ENCODE peak calls at places on chromosomes 16 and 17, in nine cellular contexts. Y, D, O, K, W, N, B, Q and C are unnamed samples.

GRCh38 chr17:75878174-75878998 is at the start of gene TRIM47:
- DNase-seq in O (peak), Y (no peak), D (no peak), N (peak), Q (peak), K (peak), B (peak), W (peak), C (no peak)

GRCh38 chr16:77677129-77677528 is 45.2 kb upstream of the NUDT7 start:
- DNase-seq in K (no peak), D (no peak), W (no peak), N (no peak), O (no peak), Q (no peak), Y (no peak), B (no peak), C (no peak)

GRCh38 chr17:951388-952132 is 28.0 kb downstream of the NXN start:
- DNase-seq in B (peak), Q (no peak), Y (no peak), W (no peak), K (peak), D (no peak), N (no peak), O (peak), C (no peak)

GRCh38 chr17:58277726-58278595 is 2.8 kb downstream of the MPO start:
- DNase-seq in Y (no peak), K (no peak), B (no peak), Q (no peak), N (no peak), W (no peak), O (no peak), D (no peak), C (no peak)

GRCh38 chr16:85556456-85557082 is 56.6 kb upstream of the GSE1 start:
- DNase-seq in O (peak), N (peak), D (peak), B (peak), Y (peak), K (peak), Q (peak), W (no peak), C (peak)

GRCh38 chr16:3642397-3643094 is 11.9 kb upstream of the DNASE1 start:
- DNase-seq in N (peak), O (peak), W (no peak), D (no peak), Q (peak), Y (no peak), K (peak), B (peak), C (no peak)

GRCh38 chr16:27377666-27378485 is 24.1 kb upstream of the IL21R start:
- DNase-seq in W (no peak), Y (peak), D (no peak), K (no peak), O (no peak), N (no peak), Q (no peak), B (no peak), C (peak)

GRCh38 chr16:29736112-29736511 is 9.7 kb downstream of the C16orf54 start:
- DNase-seq in Y (no peak), N (no peak), Q (peak), D (no peak), O (no peak), B (peak), K (no peak), W (no peak), C (no peak)

GRCh38 chr16:19241512-19241911 is 44.0 kb upstream of the CLEC19A start:
- DNase-seq in Y (no peak), N (no peak), W (no peak), K (no peak), Q (no peak), D (no peak), O (no peak), B (no peak), C (no peak)

GRCh38 chr17:3904486-3904885 is 11.6 kb upstream of the CAMKK1 start:
- DNase-seq in O (peak), Y (no peak), D (no peak), Q (no peak), K (no peak), B (no peak), N (no peak), W (no peak), C (no peak)

GRCh38 chr16:51085271-51085670 is 65.8 kb downstream of the SALL1 start:
- DNase-seq in W (no peak), Y (no peak), N (no peak), O (no peak), Q (no peak), B (peak), K (no peak), D (no peak), C (no peak)

GRCh38 chr16:29899516-29900101 is at the start of gene SEZ6L2:
- DNase-seq in K (peak), N (peak), Y (peak), Q (peak), W (peak), O (peak), B (peak), D (peak), C (no peak)

GRCh38 chr17:2705263-2705662 is 6.3 kb downstream of the CLUH start:
- DNase-seq in N (no peak), K (no peak), O (peak), Y (no peak), D (no peak), W (no peak), B (no peak), Q (no peak), C (no peak)

GRCh38 chr16:89319883-89320716 is 102.6 kb downstream of the ZNF778 start:
- DNase-seq in O (peak), D (no peak), Q (no peak), W (no peak), B (peak), K (peak), Y (peak), N (peak), C (no peak)

GRCh38 chr16:85586360-85587145 is 26.6 kb upstream of the GSE1 start:
- DNase-seq in N (peak), Q (no peak), B (no peak), Y (no peak), K (no peak), D (no peak), W (no peak), O (peak), C (no peak)

GRCh38 chr17:81556863-81557262 is 4.7 kb upstream of the FAAP100 start:
- DNase-seq in W (no peak), B (no peak), Y (no peak), Q (no peak), O (no peak), K (no peak), N (no peak), D (no peak), C (no peak)

DNA sequence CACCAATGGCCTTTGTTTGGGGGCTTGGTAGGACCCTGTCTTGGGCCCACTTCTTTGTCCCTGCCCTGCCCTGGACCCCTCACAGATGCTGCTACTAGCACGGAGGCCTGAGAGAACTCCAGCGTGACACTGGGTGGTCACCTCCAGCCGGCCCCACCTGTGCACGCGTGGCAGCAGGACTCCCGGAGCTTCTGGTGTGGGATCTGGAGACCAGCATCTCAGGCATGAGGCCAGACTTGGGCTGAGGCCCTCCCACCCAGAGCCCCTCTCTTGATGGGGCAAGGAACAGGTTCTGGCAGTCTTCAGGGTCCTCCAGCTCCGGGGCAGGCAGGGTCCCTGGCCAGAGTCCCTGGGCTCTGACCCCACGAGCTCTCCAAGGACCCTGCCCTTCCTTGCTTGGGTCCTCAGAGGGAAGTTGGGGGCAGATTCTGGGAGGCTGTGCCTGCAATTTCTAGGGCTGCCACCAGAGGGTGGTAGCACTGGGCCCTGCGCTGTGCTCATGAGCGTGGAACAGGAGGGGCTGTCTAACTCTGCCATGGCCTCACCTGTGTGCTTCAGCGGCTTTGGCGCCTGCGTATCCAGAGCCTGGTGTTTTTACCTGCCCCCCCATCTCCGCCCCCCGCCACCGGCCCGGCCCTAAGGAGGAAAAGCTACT is 3.1 kb upstream of the BAIAP3 start:
- DNase-seq in D (no peak), W (no peak), K (no peak), Q (no peak), O (no peak), Y (peak), N (no peak), B (no peak), C (no peak)
- TF ChIP-seq CTCF in D (peak), W (no peak), K (peak), Q (peak), O (no peak), Y (peak), N (peak), B (peak), C (peak)

GRCh38 chr16:54241525-54241924 is 45.1 kb downstream of the IRX3 start:
- DNase-seq in O (no peak), N (no peak), W (no peak), K (no peak), B (no peak), Y (no peak), Q (no peak), D (no peak), C (no peak)

GRCh38 chr16:54240180-54241125 is 46.1 kb downstream of the IRX3 start:
- DNase-seq in D (no peak), Y (no peak), Q (no peak), K (no peak), B (peak), W (no peak), N (no peak), O (no peak), C (no peak)

GRCh38 chr16:54244061-54244886 is 42.3 kb downstream of the IRX3 start:
- DNase-seq in W (no peak), O (no peak), K (no peak), Q (no peak), B (no peak), N (no peak), D (no peak), Y (no peak), C (no peak)

GRCh38 chr16:54239441-54239840 is 47.1 kb downstream of the IRX3 start:
- DNase-seq in K (no peak), N (no peak), B (peak), Q (no peak), Y (no peak), W (peak), O (no peak), D (no peak), C (no peak)

DNA sequence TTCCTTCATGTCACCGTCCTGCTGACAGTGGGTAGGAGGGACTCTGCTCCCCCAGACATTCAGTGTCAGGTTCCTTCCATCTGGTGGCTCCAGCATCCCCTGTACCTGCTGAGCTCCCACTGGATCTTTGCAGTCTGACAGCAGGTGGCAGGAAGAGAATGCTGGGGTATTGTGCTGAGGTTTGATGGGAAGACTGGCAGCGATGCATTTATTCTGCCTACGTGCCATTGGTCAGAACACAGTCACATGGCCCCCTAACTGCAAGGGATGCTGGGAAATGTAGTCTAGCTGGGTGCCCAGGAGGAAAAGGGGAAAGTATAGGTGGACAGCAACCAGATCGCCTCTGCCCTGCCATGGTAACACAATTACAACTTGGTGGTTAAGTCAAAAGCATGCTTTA is 44.4 kb downstream of the IRX3 start:
- DNase-seq in B (no peak), K (peak), O (no peak), Y (peak), Q (no peak), W (no peak), D (no peak), N (no peak), C (no peak)
- TF ChIP-seq CTCF in B (no peak), K (no peak), O (no peak), Y (no peak), Q (no peak), W (no peak), D (no peak), N (no peak), C (no peak)

GRCh38 chr17:18039535-18040286 is 503 bp downstream of the GID4 start:
- DNase-seq in W (no peak), N (peak), Q (peak), K (peak), O (peak), Y (peak), D (peak), B (peak), C (no peak)

GRCh38 chr17:18037482-18037881 is 1.5 kb downstream of the ATPAF2 start:
- DNase-seq in O (no peak), K (no peak), B (no peak), N (no peak), Y (no peak), D (no peak), Q (no peak), W (no peak), C (no peak)

GRCh38 chr17:18038149-18038850 is 668 bp downstream of the ATPAF2 start:
- DNase-seq in K (no peak), D (no peak), O (no peak), Y (peak), W (no peak), Q (no peak), B (no peak), N (no peak), C (no peak)

GRCh38 chr17:18040287-18040858 is 1.2 kb downstream of the GID4 start:
- DNase-seq in W (no peak), O (no peak), N (no peak), K (no peak), Y (peak), D (no peak), Q (no peak), B (no peak), C (no peak)

DNA sequence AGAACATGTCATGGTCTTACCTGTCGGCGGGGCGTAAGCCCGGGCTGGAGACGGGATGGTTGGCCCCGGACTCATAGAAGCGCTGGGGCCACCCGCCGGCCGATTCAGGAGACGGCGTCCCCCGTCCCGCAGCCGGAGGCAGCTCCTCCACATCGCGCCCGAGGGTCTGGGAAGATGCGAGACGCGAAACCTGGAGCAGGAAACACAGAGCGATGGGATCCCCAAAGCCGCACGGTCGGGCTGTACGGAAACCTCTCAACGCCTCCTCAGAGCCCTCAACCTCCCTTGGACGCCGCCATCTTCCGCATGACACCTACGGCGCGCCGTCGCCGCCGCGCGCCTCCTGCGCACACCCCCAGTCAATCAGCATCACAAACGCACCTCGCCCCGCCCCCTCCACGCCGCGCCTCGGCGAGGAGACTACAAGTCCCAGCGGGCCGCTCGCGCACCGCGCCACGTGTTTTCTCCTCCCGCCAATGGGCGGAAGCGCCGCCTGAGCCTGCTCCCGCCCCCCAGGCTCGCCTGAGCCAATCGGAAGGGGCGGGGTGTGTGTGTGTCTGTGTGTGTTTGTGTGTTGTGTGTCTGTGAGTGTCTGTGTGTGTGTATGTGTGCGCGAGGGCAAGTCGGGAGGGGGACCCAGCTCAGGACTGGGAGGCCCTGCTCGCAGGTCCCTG is at the start of the genes ATPAF2 and GID4:
- DNase-seq in D (peak), Q (peak), Y (peak), W (peak), K (peak), B (peak), N (peak), O (peak), C (peak)
- TF ChIP-seq CTCF in D (no peak), Q (no peak), Y (no peak), W (no peak), K (no peak), B (no peak), N (no peak), O (no peak), C (no peak)

DNA sequence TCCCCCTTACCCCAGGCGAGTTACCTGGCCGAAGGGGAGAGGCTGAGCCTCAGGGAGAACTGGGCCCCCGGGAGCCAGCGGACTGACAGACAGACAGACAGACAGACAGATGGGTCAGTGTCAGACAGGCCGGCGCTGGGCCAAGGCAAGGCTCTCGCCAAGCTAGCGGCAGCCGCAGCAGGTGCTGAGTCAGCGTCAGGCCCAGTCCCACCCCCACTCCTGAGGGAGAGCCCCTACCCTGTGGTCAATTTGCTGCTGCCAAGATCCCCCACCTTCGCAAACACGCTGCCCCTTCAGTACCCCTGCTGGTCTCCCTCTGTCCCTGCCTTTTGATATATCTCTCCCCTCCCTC is 1.5 kb downstream of the FGF11 start:
- DNase-seq in W (no peak), O (no peak), N (no peak), D (no peak), Q (no peak), Y (peak), K (no peak), B (peak), C (peak)
- TF ChIP-seq CTCF in W (no peak), O (no peak), N (no peak), D (no peak), Q (no peak), Y (no peak), K (no peak), B (peak), C (no peak)